ENCODE peak calls at places on chromosomes 1 and 21, in four cellular contexts. P is stimulated activated CD8-positive, alpha-beta memory T cell treated with anti-CD3 and anti-CD28 coated beads, Interleukin-2, amount 100 ng/mL, for 1 hour; T is heart right ventricle; O is GM13976. F is an unnamed sample.
A peak's percentile ranks its signal among the peaks of the same experiment; 100 is the strongest.

GRCh38 chr1:53172751-53173498 is 23.7 kb upstream of the CPT2 start:
- DNase-seq in O (peak; percentile 63), T (no peak), P (no peak), F (no peak)

GRCh38 chr1:7485086-7485780 is 285.9 kb upstream of the VAMP3 start:
- DNase-seq in O (no peak), P (no peak), T (no peak), F (no peak)

GRCh38 chr21:44382536-44382935 is 29.1 kb downstream of the TRPM2 start:
- DNase-seq in P (no peak), O (no peak), T (no peak), F (no peak)

GRCh38 chr1:33088119-33088906 is 7.4 kb downstream of the AZIN2 start:
- DNase-seq in O (peak; percentile 4), T (no peak), P (no peak), F (no peak)

GRCh38 chr21:37565530-37566223 is 199.1 kb downstream of the DYRK1A start:
- DNase-seq in T (no peak), P (no peak), O (no peak), F (no peak)

GRCh38 chr1:3672231-3672970 is 20.1 kb downstream of the TP73 start:
- DNase-seq in P (no peak), O (no peak), T (peak; percentile 4), F (no peak)

GRCh38 chr1:109193653-109194590 is 19.8 kb upstream of the SARS1 start:
- DNase-seq in T (peak; percentile 16), P (no peak), O (peak; percentile 79), F (no peak)

GRCh38 chr21:44845418-44846200 is 27.7 kb upstream of the SUMO3 start:
- DNase-seq in T (peak; percentile 81), P (no peak), O (peak; percentile 87), F (peak; percentile 18)

GRCh38 chr1:150132372-150132771 is 17.3 kb upstream of the PLEKHO1 start:
- DNase-seq in T (no peak), P (no peak), O (no peak), F (no peak)

GRCh38 chr1:8017495-8018310 is 8.4 kb downstream of the ERRFI1 start:
- DNase-seq in O (no peak), T (no peak), P (no peak), F (no peak)

GRCh38 chr1:103336376-103336775 is 189.1 kb upstream of the RNPC3 start:
- DNase-seq in P (no peak), O (no peak), T (no peak), F (no peak)

GRCh38 chr1:210359255-210359654 is 30.6 kb downstream of the HHAT start:
- DNase-seq in T (no peak), P (no peak), O (no peak), F (no peak)

GRCh38 chr1:208668991-208669390 is 424.8 kb upstream of the PLXNA2 start:
- DNase-seq in T (no peak), O (no peak), P (no peak), F (no peak)

GRCh38 chr1:241638091-241638682 is 2.0 kb downstream of the CHML start:
- DNase-seq in P (no peak), T (no peak), O (no peak), F (no peak)

GRCh38 chr1:198337886-198338285 is 181.1 kb downstream of the NEK7 start:
- DNase-seq in P (no peak), O (no peak), T (no peak), F (no peak)

GRCh38 chr1:38500352-38500751 is 359.2 kb downstream of the RRAGC start:
- DNase-seq in P (no peak), T (no peak), O (no peak), F (no peak)

GRCh38 chr1:202663141-202663540 is 47.1 kb downstream of the SYT2 start:
- DNase-seq in P (no peak), O (no peak), T (no peak), F (no peak)

GRCh38 chr1:97489834-97490233 is 431.0 kb downstream of the DPYD start:
- DNase-seq in T (no peak), P (no peak), O (no peak), F (no peak)

GRCh38 chr1:201255470-201256362 is 27.6 kb upstream of the PKP1 start:
- DNase-seq in T (no peak), P (no peak), O (peak; percentile 15), F (no peak)

GRCh38 chr1:207838156-207839082 is 72.5 kb downstream of the CD34 start:
- DNase-seq in O (no peak), T (peak; percentile 76), P (no peak), F (no peak)